ENCODE peak calls at places on chromosomes 4 and X, in four cellular contexts. Q is Ammon's horn, W is SIG-M5, I is IMR-90. H is an unnamed sample.

GRCh38 chr4:147198411-147199051 is 252.9 kb upstream of the TTC29 start:
- DNase-seq in W (no peak), I (peak), Q (no peak), H (peak)

GRCh38 chr4:26459756-26460530 is 30.3 kb downstream of the CCKAR start:
- DNase-seq in Q (no peak), I (peak), W (no peak), H (no peak)

GRCh38 chr4:40736910-40737309 is 12.8 kb upstream of the NSUN7 start:
- DNase-seq in W (no peak), I (peak), Q (peak), H (peak)

GRCh38 chr4:38413524-38414341 is 250.3 kb upstream of the KLF3 start:
- DNase-seq in I (no peak), W (no peak), Q (no peak), H (no peak)

GRCh38 chr4:176090115-176090514 is 24.5 kb downstream of the WDR17 start:
- DNase-seq in Q (no peak), I (no peak), W (peak), H (no peak)

GRCh38 chr4:71974681-71975080 is 57.1 kb upstream of the NPFFR2 start:
- DNase-seq in I (peak), W (no peak), Q (no peak), H (peak)

GRCh38 chrX:74514384-74514783 is 93.1 kb downstream of the SLC16A2 start:
- DNase-seq in I (no peak), Q (no peak), W (no peak), H (peak)

GRCh38 chr4:30720021-30720655 is at the start of gene PCDH7:
- DNase-seq in I (peak), Q (peak), W (no peak), H (peak)

GRCh38 chr4:107034982-107035710 is 967 bp downstream of the DKK2 start:
- DNase-seq in Q (peak), I (peak), W (no peak), H (peak)

GRCh38 chrX:16774746-16775145 is 11.5 kb upstream of the TXLNG start:
- DNase-seq in Q (no peak), W (no peak), I (no peak), H (no peak)

GRCh38 chr4:186808635-186809018 is 85.0 kb upstream of the FAT1 start:
- DNase-seq in Q (no peak), W (no peak), I (peak), H (peak)

GRCh38 chr4:183987987-183988392 is 82.9 kb downstream of the STOX2 start:
- DNase-seq in Q (peak), W (peak), I (peak), H (peak)

GRCh38 chr4:87930629-87931028 is 44.9 kb upstream of the SPP1 start:
- DNase-seq in I (no peak), W (no peak), Q (no peak), H (no peak)

GRCh38 chr4:31088600-31089230 is 368.5 kb downstream of the PCDH7 start:
- DNase-seq in W (no peak), Q (no peak), I (peak), H (peak)

GRCh38 chr4:24471623-24472510 is 112.5 kb downstream of the DHX15 start:
- DNase-seq in Q (peak), W (no peak), I (no peak), H (no peak)

GRCh38 chrX:129777218-129777768 is 2.5 kb upstream of the SASH3 start:
- DNase-seq in Q (peak), W (no peak), I (no peak), H (no peak)

GRCh38 chrX:10855845-10856244 is 235.5 kb upstream of the MID1 start:
- DNase-seq in Q (no peak), I (no peak), W (no peak), H (peak)

GRCh38 chrX:64398088-64398487 is 2.8 kb upstream of the MTMR8 start:
- DNase-seq in W (no peak), I (no peak), Q (no peak), H (no peak)

GRCh38 chrX:134807039-134807729 is 148.9 kb upstream of the PLAC1 start:
- DNase-seq in Q (peak), W (peak), I (peak), H (peak)

GRCh38 chr4:121208571-121208970 is 44.5 kb upstream of the TNIP3 start:
- DNase-seq in I (no peak), Q (no peak), W (no peak), H (no peak)

GRCh38 chrX:155148724-155149537 is 67.3 kb upstream of the VBP1 start:
- DNase-seq in Q (peak), W (no peak), I (peak), H (peak)

GRCh38 chr4:566508-567295 is 9.4 kb downstream of the TMEM271 start:
- DNase-seq in W (no peak), Q (no peak), I (peak), H (no peak)

GRCh38 chrX:43225626-43226328 is 430.3 kb upstream of the MAOA start:
- DNase-seq in I (no peak), W (no peak), Q (no peak), H (no peak)